ENCODE peak calls at places on chromosomes 2 and 18, in five cellular contexts. One of them, this sample, is unnamed.

GRCh38 chr2:202007015-202008011 is 26.3 kb upstream of the FZD7 start:
- DNase-seq in GM12878: no peak
- DNase-seq in HepG2: no peak
- DNase-seq in K562: no peak
- DNase-seq in H1: no peak
- DNase-seq in this sample: no peak

GRCh38 chr2:112959109-112959591 is 18.7 kb upstream of the IL36G start:
- DNase-seq in GM12878: no peak
- DNase-seq in HepG2: peak
- DNase-seq in K562: peak
- DNase-seq in H1: peak
- DNase-seq in this sample: peak

GRCh38 chr2:66134113-66134730 is 300.7 kb upstream of the MEIS1 start:
- DNase-seq in GM12878: no peak
- DNase-seq in HepG2: no peak
- DNase-seq in K562: no peak
- DNase-seq in H1: no peak
- DNase-seq in this sample: peak

GRCh38 chr2:206064077-206064476 is 21.9 kb downstream of the INO80D start:
- DNase-seq in GM12878: no peak
- DNase-seq in HepG2: no peak
- DNase-seq in K562: no peak
- DNase-seq in H1: no peak
- DNase-seq in this sample: no peak

GRCh38 chr2:100178085-100178788 is 35.8 kb upstream of the AFF3 start:
- DNase-seq in GM12878: peak
- DNase-seq in HepG2: peak
- DNase-seq in K562: peak
- DNase-seq in H1: peak
- DNase-seq in this sample: peak

GRCh38 chr2:228767196-228767595 is 503.9 kb downstream of the PID1 start:
- DNase-seq in GM12878: no peak
- DNase-seq in HepG2: no peak
- DNase-seq in K562: no peak
- DNase-seq in H1: no peak
- DNase-seq in this sample: no peak

GRCh38 chr2:15941970-15942710 is 1.8 kb downstream of the MYCN start:
- DNase-seq in GM12878: no peak
- DNase-seq in HepG2: no peak
- DNase-seq in K562: no peak
- DNase-seq in H1: peak
- DNase-seq in this sample: peak

GRCh38 chr18:79965119-79965902 is 868 bp downstream of the HSBP1L1 start:
- DNase-seq in GM12878: no peak
- DNase-seq in HepG2: peak
- DNase-seq in K562: no peak
- DNase-seq in H1: peak
- DNase-seq in this sample: peak

GRCh38 chr2:183038341-183039300 is at the start of gene NCKAP1:
- DNase-seq in GM12878: no peak
- DNase-seq in HepG2: peak
- DNase-seq in K562: peak
- DNase-seq in H1: peak
- DNase-seq in this sample: peak

DNA sequence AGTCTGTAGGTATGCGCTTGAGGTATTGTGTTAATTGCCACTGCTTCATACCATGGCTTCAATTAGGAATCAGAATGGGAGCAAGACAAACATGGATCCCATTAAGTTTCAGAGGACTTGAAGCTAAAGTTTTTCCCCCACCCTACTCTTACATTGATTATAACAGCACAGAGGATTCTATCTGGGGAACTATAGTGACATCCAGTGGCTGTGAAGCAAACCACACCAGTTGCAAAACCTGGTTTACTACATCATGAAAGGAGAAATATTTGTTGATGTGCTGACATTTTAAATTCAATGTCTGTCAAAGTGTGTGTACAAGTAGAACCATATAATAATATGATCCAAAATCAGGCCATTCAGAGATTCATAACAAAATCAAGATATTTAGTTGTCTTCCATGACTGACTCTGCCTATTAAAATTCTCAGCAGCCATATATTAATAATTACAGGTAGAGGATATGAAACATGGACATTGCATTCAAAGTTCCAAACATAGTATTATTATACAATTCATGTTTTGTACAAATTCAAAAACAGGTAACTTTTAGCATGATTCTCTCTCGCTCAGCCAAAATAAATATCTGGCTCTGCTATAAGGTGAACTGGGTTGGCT is 82.9 kb downstream of the GRB14 start:
- DNase-seq in GM12878: no peak
- DNase-seq in HepG2: peak
- DNase-seq in K562: no peak
- DNase-seq in H1: no peak
- DNase-seq in this sample: peak
- TF ChIP-seq CREB1 in GM12878: no peak
- TF ChIP-seq CREB1 in HepG2: no peak
- TF ChIP-seq CREB1 in K562: no peak
- TF ChIP-seq CREB1 in H1: no peak
- TF ChIP-seq CREB1 in this sample: no peak

DNA sequence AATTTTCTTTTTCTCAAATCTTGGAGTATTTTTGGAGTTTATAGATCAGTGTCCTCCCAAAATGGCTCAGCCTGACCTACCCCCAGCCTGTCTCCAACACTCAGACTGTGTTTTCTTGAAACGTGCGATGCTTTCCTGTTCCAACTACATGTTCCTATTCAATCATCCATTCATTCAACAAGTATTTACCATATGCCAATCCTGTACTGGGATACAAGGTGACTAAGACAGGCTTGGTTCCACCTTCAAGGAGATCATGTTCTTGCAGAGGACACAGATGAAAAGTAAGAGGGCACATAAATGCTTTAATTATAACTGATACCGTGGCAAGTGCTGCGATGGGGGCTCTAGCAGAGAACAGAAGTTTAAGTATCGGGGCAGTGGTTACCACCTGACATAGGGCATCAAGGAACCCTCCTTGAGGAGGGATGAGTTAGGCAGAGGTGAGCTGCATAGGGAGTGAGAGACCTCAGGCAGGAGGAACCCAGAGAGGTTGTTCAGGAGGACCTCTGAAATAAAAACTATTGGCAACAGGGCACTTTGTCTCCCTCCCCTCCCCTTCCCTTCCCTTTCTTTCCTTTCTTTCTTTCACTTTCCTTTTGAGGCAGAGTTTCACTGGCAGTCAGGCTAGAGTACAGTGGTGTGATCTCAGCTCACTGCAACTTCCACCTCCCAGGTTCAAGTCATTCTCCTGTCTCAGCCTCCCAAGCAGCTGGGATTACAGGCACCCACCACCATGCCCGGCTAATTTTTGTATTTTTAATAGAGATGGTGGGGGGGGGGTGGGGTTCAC is 469.0 kb downstream of the EPHA4 start:
- DNase-seq in GM12878: no peak
- DNase-seq in HepG2: no peak
- DNase-seq in K562: no peak
- DNase-seq in H1: no peak
- DNase-seq in this sample: no peak
- H3K4me3 ChIP-seq in GM12878: no peak
- H3K4me3 ChIP-seq in HepG2: no peak
- H3K4me3 ChIP-seq in K562: no peak
- H3K4me3 ChIP-seq in H1: no peak
- H3K4me3 ChIP-seq in this sample: no peak

GRCh38 chr2:217901400-217901799 is 101.4 kb downstream of the TNS1 start:
- DNase-seq in GM12878: no peak
- DNase-seq in HepG2: no peak
- DNase-seq in K562: no peak
- DNase-seq in H1: no peak
- DNase-seq in this sample: no peak

GRCh38 chr2:217900010-217900779 is 102.6 kb downstream of the TNS1 start:
- DNase-seq in GM12878: no peak
- DNase-seq in HepG2: peak
- DNase-seq in K562: no peak
- DNase-seq in H1: no peak
- DNase-seq in this sample: peak

GRCh38 chr2:217897816-217898806 is 104.7 kb downstream of the TNS1 start:
- DNase-seq in GM12878: no peak
- DNase-seq in HepG2: no peak
- DNase-seq in K562: no peak
- DNase-seq in H1: no peak
- DNase-seq in this sample: no peak

GRCh38 chr2:217900780-217901360 is 101.9 kb downstream of the TNS1 start:
- DNase-seq in GM12878: no peak
- DNase-seq in HepG2: no peak
- DNase-seq in K562: no peak
- DNase-seq in H1: no peak
- DNase-seq in this sample: no peak

DNA sequence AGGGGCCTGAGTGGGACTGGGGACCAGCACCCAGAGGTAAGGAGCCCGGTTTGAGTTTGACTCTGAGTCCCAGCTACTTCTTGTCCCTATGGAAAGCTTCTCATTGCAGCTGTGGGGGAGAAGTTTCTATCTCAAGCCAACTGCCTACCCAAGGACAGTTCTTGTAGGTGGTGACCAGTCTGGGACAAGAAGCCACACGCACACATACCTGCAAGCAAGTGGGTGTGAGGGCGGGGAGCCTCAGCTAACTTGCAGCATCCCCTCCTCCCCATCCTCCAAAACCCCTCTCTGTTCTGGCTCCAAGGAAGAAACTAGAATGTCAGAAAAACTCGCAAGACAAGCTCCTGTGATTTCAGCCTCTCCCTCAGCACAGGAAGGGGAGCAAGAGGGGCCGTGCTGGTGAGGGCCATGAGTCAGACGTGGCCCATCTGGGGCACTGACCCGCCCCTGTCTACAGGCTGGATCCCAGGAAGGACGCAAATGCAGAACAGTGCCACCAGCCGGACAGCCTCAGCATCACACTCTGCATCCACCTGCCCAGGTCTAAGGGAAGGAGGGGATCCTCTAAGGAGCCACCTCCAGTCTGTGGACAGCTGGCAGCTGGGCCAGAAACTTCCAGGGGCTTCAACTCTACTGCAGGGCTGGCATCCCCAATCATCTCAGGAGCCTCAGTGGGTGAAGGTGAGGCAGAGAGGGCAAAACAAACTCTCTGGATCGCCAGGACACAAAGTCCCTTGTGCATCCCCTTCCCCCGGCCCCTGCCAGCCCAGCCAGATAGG is 103.4 kb downstream of the TNS1 start:
- DNase-seq in GM12878: no peak
- DNase-seq in HepG2: peak
- DNase-seq in K562: peak
- DNase-seq in H1: peak
- DNase-seq in this sample: peak
- H3K27ac ChIP-seq in GM12878: no peak
- H3K27ac ChIP-seq in HepG2: peak
- H3K27ac ChIP-seq in K562: no peak
- H3K27ac ChIP-seq in H1: no peak
- H3K27ac ChIP-seq in this sample: no peak

GRCh38 chr2:109168716-109169115 is 39.7 kb downstream of the SH3RF3 start:
- DNase-seq in GM12878: no peak
- DNase-seq in HepG2: no peak
- DNase-seq in K562: no peak
- DNase-seq in H1: no peak
- DNase-seq in this sample: no peak

GRCh38 chr2:109168080-109168479 is 39.1 kb downstream of the SH3RF3 start:
- DNase-seq in GM12878: no peak
- DNase-seq in HepG2: no peak
- DNase-seq in K562: no peak
- DNase-seq in H1: no peak
- DNase-seq in this sample: no peak

GRCh38 chr2:109171444-109172334 is 42.7 kb downstream of the SH3RF3 start:
- DNase-seq in GM12878: no peak
- DNase-seq in HepG2: no peak
- DNase-seq in K562: no peak
- DNase-seq in H1: no peak
- DNase-seq in this sample: no peak

GRCh38 chr2:109172556-109173105 is 43.6 kb downstream of the SH3RF3 start:
- DNase-seq in GM12878: no peak
- DNase-seq in HepG2: no peak
- DNase-seq in K562: no peak
- DNase-seq in H1: no peak
- DNase-seq in this sample: no peak

GRCh38 chr2:109170645-109171044 is 41.6 kb downstream of the SH3RF3 start:
- DNase-seq in GM12878: no peak
- DNase-seq in HepG2: no peak
- DNase-seq in K562: no peak
- DNase-seq in H1: no peak
- DNase-seq in this sample: peak
- TF ChIP-seq CREB1 in GM12878: no peak
- TF ChIP-seq CREB1 in HepG2: no peak
- TF ChIP-seq CREB1 in K562: no peak
- TF ChIP-seq CREB1 in H1: no peak
- TF ChIP-seq CREB1 in this sample: no peak

GRCh38 chr18:10951631-10952544 is 197.5 kb downstream of the PIEZO2 start:
- DNase-seq in GM12878: peak
- DNase-seq in HepG2: no peak
- DNase-seq in K562: no peak
- DNase-seq in H1: no peak
- DNase-seq in this sample: no peak
- H3K4me3 ChIP-seq in GM12878: peak
- H3K4me3 ChIP-seq in HepG2: no peak
- H3K4me3 ChIP-seq in K562: no peak
- H3K4me3 ChIP-seq in H1: no peak
- H3K4me3 ChIP-seq in this sample: no peak

GRCh38 chr2:84899181-84899580 is 6.3 kb upstream of the TMSB10 start:
- DNase-seq in GM12878: no peak
- DNase-seq in HepG2: no peak
- DNase-seq in K562: no peak
- DNase-seq in H1: no peak
- DNase-seq in this sample: no peak
- H3K27ac ChIP-seq in GM12878: peak
- H3K27ac ChIP-seq in HepG2: no peak
- H3K27ac ChIP-seq in K562: no peak
- H3K27ac ChIP-seq in H1: no peak
- H3K27ac ChIP-seq in this sample: no peak

DNA sequence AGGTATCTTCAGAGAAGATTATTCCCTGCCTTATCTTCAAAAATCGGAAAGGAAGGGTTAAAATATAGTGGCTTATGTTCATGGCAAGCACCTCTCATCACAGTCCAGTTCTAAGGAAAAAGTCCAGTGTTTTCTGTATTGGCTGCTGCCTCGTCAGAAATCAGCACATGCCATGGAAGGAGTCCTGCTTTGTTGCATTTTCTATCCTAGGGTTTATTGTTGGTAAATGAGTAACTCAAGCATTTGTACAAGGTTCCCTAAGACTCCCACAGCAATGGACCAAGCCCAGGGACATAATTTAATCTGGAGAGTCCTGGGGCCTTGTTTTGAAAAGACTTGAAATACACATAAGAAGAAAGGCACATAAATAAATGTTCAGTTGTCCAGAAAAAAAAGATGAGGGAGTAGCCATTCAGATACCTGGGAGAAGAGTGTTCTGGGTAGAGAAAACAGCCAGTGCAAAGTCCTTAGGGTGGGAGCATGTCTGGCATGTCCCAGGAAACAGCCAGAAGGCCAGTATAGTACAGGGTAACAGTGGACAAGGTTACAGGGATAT is 26.4 kb downstream of the NBEAL1 start:
- DNase-seq in GM12878: no peak
- DNase-seq in HepG2: peak
- DNase-seq in K562: no peak
- DNase-seq in H1: no peak
- DNase-seq in this sample: no peak
- TF ChIP-seq CREB1 in GM12878: no peak
- TF ChIP-seq CREB1 in HepG2: no peak
- TF ChIP-seq CREB1 in K562: no peak
- TF ChIP-seq CREB1 in H1: no peak
- TF ChIP-seq CREB1 in this sample: no peak